ENCODE peak calls at places on chromosomes 6 and 20, in four cellular contexts. One of them, this sample, is unnamed.

GRCh38 chr6:160974304-160974771 is 17.2 kb upstream of the MAP3K4 start:
- DNase-seq in GM12878: no peak
- DNase-seq in H1: no peak
- DNase-seq in K562: peak
- DNase-seq in this sample: no peak

GRCh38 chr6:66128238-66128637 is 421.2 kb upstream of the EYS start:
- DNase-seq in GM12878: no peak
- DNase-seq in H1: no peak
- DNase-seq in K562: no peak
- DNase-seq in this sample: no peak

GRCh38 chr6:26045939-26046368 is 41.3 kb upstream of the HFE start:
- DNase-seq in GM12878: no peak
- DNase-seq in H1: no peak
- DNase-seq in K562: no peak
- DNase-seq in this sample: peak

GRCh38 chr6:9502991-9503761 is 911.7 kb downstream of the TFAP2A start:
- DNase-seq in GM12878: no peak
- DNase-seq in H1: no peak
- DNase-seq in K562: no peak
- DNase-seq in this sample: no peak

GRCh38 chr6:156954191-156954590 is 177.0 kb downstream of the ARID1B start:
- DNase-seq in GM12878: no peak
- DNase-seq in H1: no peak
- DNase-seq in K562: no peak
- DNase-seq in this sample: no peak

GRCh38 chr6:51600514-51600913 is 486.9 kb downstream of the PKHD1 start:
- DNase-seq in GM12878: no peak
- DNase-seq in H1: no peak
- DNase-seq in K562: no peak
- DNase-seq in this sample: no peak

GRCh38 chr6:104326173-104327001 is 533.3 kb downstream of the HACE1 start:
- DNase-seq in GM12878: no peak
- DNase-seq in H1: no peak
- DNase-seq in K562: peak
- DNase-seq in this sample: no peak

GRCh38 chr20:47675190-47676142 is 109.8 kb downstream of the SULF2 start:
- DNase-seq in GM12878: no peak
- DNase-seq in H1: no peak
- DNase-seq in K562: no peak
- DNase-seq in this sample: peak

GRCh38 chr6:151681426-151682059 is 125.9 kb upstream of the ESR1 start:
- DNase-seq in GM12878: no peak
- DNase-seq in H1: no peak
- DNase-seq in K562: no peak
- DNase-seq in this sample: peak

GRCh38 chr6:110421749-110422443 is 6.5 kb upstream of the DDO start:
- DNase-seq in GM12878: no peak
- DNase-seq in H1: no peak
- DNase-seq in K562: no peak
- DNase-seq in this sample: no peak

GRCh38 chr20:52001999-52002666 is 189.4 kb downstream of the ZFP64 start:
- DNase-seq in GM12878: no peak
- DNase-seq in H1: no peak
- DNase-seq in K562: no peak
- DNase-seq in this sample: peak

GRCh38 chr6:11217360-11218076 is 14.9 kb downstream of the NEDD9 start:
- DNase-seq in GM12878: peak
- DNase-seq in H1: no peak
- DNase-seq in K562: no peak
- DNase-seq in this sample: peak

GRCh38 chr6:149363154-149363553 is 36.9 kb upstream of the SUMO4 start:
- DNase-seq in GM12878: no peak
- DNase-seq in H1: no peak
- DNase-seq in K562: no peak
- DNase-seq in this sample: no peak

GRCh38 chr20:46351357-46352058 is 43.2 kb upstream of the CDH22 start:
- DNase-seq in GM12878: no peak
- DNase-seq in H1: no peak
- DNase-seq in K562: no peak
- DNase-seq in this sample: no peak

GRCh38 chr6:88599561-88599960 is 363.9 kb downstream of the RNGTT start:
- DNase-seq in GM12878: no peak
- DNase-seq in H1: no peak
- DNase-seq in K562: peak
- DNase-seq in this sample: peak

GRCh38 chr6:140059947-140060346 is 685.5 kb upstream of the CITED2 start:
- DNase-seq in GM12878: no peak
- DNase-seq in H1: no peak
- DNase-seq in K562: no peak
- DNase-seq in this sample: no peak

GRCh38 chr6:167285077-167285770 is 5.9 kb upstream of the UNC93A start:
- DNase-seq in GM12878: no peak
- DNase-seq in H1: no peak
- DNase-seq in K562: no peak
- DNase-seq in this sample: no peak

GRCh38 chr20:8744228-8744844 is 324.6 kb upstream of the PLCB4 start:
- DNase-seq in GM12878: no peak
- DNase-seq in H1: no peak
- DNase-seq in K562: no peak
- DNase-seq in this sample: no peak

GRCh38 chr20:46023999-46024398 is 5.0 kb upstream of the SLC12A5 start:
- DNase-seq in GM12878: no peak
- DNase-seq in H1: no peak
- DNase-seq in K562: no peak
- DNase-seq in this sample: no peak

GRCh38 chr6:153076431-153076830 is 54.7 kb downstream of the RGS17 start:
- DNase-seq in GM12878: no peak
- DNase-seq in H1: no peak
- DNase-seq in K562: no peak
- DNase-seq in this sample: no peak

GRCh38 chr6:44235269-44235668 is 11.6 kb upstream of the HSP90AB1 start:
- DNase-seq in GM12878: no peak
- DNase-seq in H1: no peak
- DNase-seq in K562: no peak
- DNase-seq in this sample: no peak
- H3K9ac ChIP-seq in GM12878: no peak
- H3K9ac ChIP-seq in H1: no peak
- H3K9ac ChIP-seq in K562: peak
- H3K9ac ChIP-seq in this sample: no peak

GRCh38 chr20:57280221-57280620 is 13.8 kb upstream of the BMP7 start:
- DNase-seq in GM12878: no peak
- DNase-seq in H1: no peak
- DNase-seq in K562: no peak
- DNase-seq in this sample: no peak
- TF ChIP-seq SP1 in GM12878: no peak
- TF ChIP-seq SP1 in H1: no peak
- TF ChIP-seq SP1 in K562: no peak
- TF ChIP-seq SP1 in this sample: no peak

GRCh38 chr20:23122321-23122720 is 36.2 kb upstream of the CD93 start:
- DNase-seq in GM12878: no peak
- DNase-seq in H1: no peak
- DNase-seq in K562: no peak
- DNase-seq in this sample: no peak

GRCh38 chr20:23121766-23122095 is 35.6 kb upstream of the CD93 start:
- DNase-seq in GM12878: no peak
- DNase-seq in H1: no peak
- DNase-seq in K562: no peak
- DNase-seq in this sample: no peak

GRCh38 chr20:23120261-23120660 is 34.1 kb upstream of the CD93 start:
- DNase-seq in GM12878: no peak
- DNase-seq in H1: no peak
- DNase-seq in K562: no peak
- DNase-seq in this sample: no peak

GRCh38 chr20:23119456-23120216 is 33.5 kb upstream of the CD93 start:
- DNase-seq in GM12878: no peak
- DNase-seq in H1: no peak
- DNase-seq in K562: no peak
- DNase-seq in this sample: no peak

GRCh38 chr20:23120936-23121765 is 35.0 kb upstream of the CD93 start:
- DNase-seq in GM12878: no peak
- DNase-seq in H1: no peak
- DNase-seq in K562: peak
- DNase-seq in this sample: no peak
- TF ChIP-seq ATF2 in GM12878: no peak
- TF ChIP-seq ATF2 in H1: no peak
- TF ChIP-seq ATF2 in K562: no peak
- TF ChIP-seq ATF2 in this sample: no peak

GRCh38 chr6:170163405-170164170 is 127.3 kb downstream of the DLL1 start:
- DNase-seq in GM12878: no peak
- DNase-seq in H1: no peak
- DNase-seq in K562: no peak
- DNase-seq in this sample: no peak
- H3K9ac ChIP-seq in GM12878: no peak
- H3K9ac ChIP-seq in H1: no peak
- H3K9ac ChIP-seq in K562: no peak
- H3K9ac ChIP-seq in this sample: no peak

GRCh38 chr6:1042583-1043457 is 269.1 kb upstream of the FOXQ1 start:
- DNase-seq in GM12878: no peak
- DNase-seq in H1: no peak
- DNase-seq in K562: no peak
- DNase-seq in this sample: no peak

GRCh38 chr6:1039191-1039590 is 272.7 kb upstream of the FOXQ1 start:
- DNase-seq in GM12878: no peak
- DNase-seq in H1: no peak
- DNase-seq in K562: no peak
- DNase-seq in this sample: no peak

GRCh38 chr6:1040393-1040792 is 271.5 kb upstream of the FOXQ1 start:
- DNase-seq in GM12878: no peak
- DNase-seq in H1: no peak
- DNase-seq in K562: no peak
- DNase-seq in this sample: no peak

GRCh38 chr6:1037430-1037829 is 274.5 kb upstream of the FOXQ1 start:
- DNase-seq in GM12878: no peak
- DNase-seq in H1: no peak
- DNase-seq in K562: no peak
- DNase-seq in this sample: no peak

DNA sequence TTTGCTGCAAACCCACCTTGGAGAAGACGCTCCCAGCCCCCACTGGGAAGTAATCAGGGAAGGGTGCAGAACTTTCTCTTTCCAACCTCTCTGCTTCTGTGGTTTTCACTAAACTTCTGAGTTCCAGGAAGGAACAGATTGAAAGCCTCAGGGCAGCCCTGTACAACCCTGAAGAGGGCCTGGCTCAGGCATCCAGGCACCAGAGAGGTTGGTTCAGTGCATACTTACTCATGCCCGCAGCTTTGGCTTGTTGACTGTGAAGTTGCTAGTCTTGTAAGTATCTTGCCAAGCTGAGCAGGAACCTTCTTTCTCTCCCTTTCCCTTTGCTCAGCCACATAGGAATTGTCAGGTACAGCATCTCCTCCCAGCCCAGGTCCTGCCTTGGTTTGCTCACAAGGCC is 272.2 kb upstream of the FOXQ1 start:
- DNase-seq in GM12878: no peak
- DNase-seq in H1: no peak
- DNase-seq in K562: no peak
- DNase-seq in this sample: no peak
- TF ChIP-seq SP1 in GM12878: no peak
- TF ChIP-seq SP1 in H1: no peak
- TF ChIP-seq SP1 in K562: no peak
- TF ChIP-seq SP1 in this sample: no peak

DNA sequence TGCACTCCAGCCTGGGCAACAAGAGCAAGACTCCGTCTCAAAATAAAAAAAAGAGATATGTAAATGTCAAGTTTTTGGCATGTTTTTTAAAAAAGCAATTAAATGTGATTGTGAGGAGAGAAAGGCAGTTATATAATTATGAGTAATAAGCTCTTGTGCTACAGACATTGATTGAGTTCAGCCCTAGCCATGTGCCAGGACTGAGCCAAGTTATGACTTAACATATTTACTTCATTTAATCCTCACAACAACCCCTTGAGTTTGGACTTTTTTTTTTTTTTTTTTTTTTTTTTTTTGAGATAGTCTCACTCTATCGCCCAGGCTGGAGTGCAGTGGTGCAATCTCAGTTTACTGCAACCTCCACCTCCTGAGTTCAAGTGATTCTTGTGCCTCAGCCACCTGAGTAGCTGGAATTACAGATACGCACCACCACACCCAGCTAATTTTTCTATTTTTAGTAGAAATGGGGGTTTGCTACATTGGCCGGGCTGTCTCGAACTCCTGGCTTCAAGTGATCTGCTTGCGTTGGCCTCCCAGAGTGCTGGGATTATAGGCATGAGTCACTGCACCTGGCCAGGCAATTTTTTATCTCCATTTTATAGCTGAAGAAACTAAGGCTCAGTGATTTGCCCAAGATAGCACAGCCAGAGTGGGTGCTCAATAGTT is 15.0 kb upstream of the CSE1L start:
- DNase-seq in GM12878: no peak
- DNase-seq in H1: no peak
- DNase-seq in K562: no peak
- DNase-seq in this sample: no peak
- TF ChIP-seq ATF2 in GM12878: no peak
- TF ChIP-seq ATF2 in H1: no peak
- TF ChIP-seq ATF2 in K562: no peak
- TF ChIP-seq ATF2 in this sample: no peak

GRCh38 chr6:29747688-29748250 is 24.5 kb downstream of the HLA-F start:
- DNase-seq in GM12878: no peak
- DNase-seq in H1: no peak
- DNase-seq in K562: no peak
- DNase-seq in this sample: no peak
- H3K9ac ChIP-seq in GM12878: peak
- H3K9ac ChIP-seq in H1: no peak
- H3K9ac ChIP-seq in K562: peak
- H3K9ac ChIP-seq in this sample: peak

GRCh38 chr20:43658068-43658722 is 8.7 kb upstream of the MYBL2 start:
- DNase-seq in GM12878: no peak
- DNase-seq in H1: no peak
- DNase-seq in K562: peak
- DNase-seq in this sample: peak
- TF ChIP-seq SP1 in GM12878: no peak
- TF ChIP-seq SP1 in H1: no peak
- TF ChIP-seq SP1 in K562: no peak
- TF ChIP-seq SP1 in this sample: no peak

This sample was measured in HepG2.